ENCODE peak calls at places on chromosomes 4 and X, in eight cellular contexts. S is IMR-90, I is HCT116, A is upper lobe of left lung, Y is A549, J is heart left ventricle, M is K562, D is GM12878. X is an unnamed sample.

GRCh38 chrX:119688856-119689455 is 4.0 kb downstream of the SEPTIN6 start:
- ATAC-seq in M (no peak), Y (no peak), I (no peak), J (no peak), S (no peak), D (no peak), A (no peak), X (no peak)

GRCh38 chr4:24657768-24658617 is 73.6 kb upstream of the DHX15 start:
- ATAC-seq in M (no peak), I (peak; percentile 82), S (peak; percentile 83), D (peak; percentile 97), J (peak; percentile 79), Y (peak; percentile 92), A (peak; percentile 71), X (no peak)

GRCh38 chr4:87103086-87103485 is 117.3 kb downstream of the KLHL8 start:
- ATAC-seq in Y (no peak), I (no peak), A (no peak), S (no peak), M (no peak), D (no peak), J (no peak), X (no peak)

GRCh38 chrX:106039920-106040319 is 1.4 kb upstream of the SERPINA7 start:
- ATAC-seq in Y (no peak), M (no peak), A (no peak), S (no peak), I (peak; percentile 80), D (no peak), J (no peak), X (no peak)

GRCh38 chr4:81844717-81845116 is 373.0 kb upstream of the RASGEF1B start:
- ATAC-seq in D (peak; percentile 93), J (peak; percentile 96), M (peak; percentile 99), Y (peak; percentile 91), I (peak; percentile 95), S (peak; percentile 97), A (peak; percentile 95), X (peak; percentile 81)

GRCh38 chrX:45322382-45322781 is 121.7 kb upstream of the DIPK2B start:
- ATAC-seq in A (peak; percentile 60), M (no peak), J (peak; percentile 63), Y (peak; percentile 90), S (peak; percentile 87), I (peak; percentile 49), D (no peak), X (peak; percentile 63)

GRCh38 chr4:88106205-88106604 is 52.2 kb downstream of the ABCG2 start:
- ATAC-seq in J (no peak), S (no peak), Y (no peak), I (no peak), A (no peak), M (no peak), D (no peak), X (no peak)

GRCh38 chrX:17743913-17744312 is 6.6 kb downstream of the SCML1 start:
- ATAC-seq in A (no peak), S (no peak), M (no peak), D (no peak), Y (no peak), J (no peak), I (no peak), X (no peak)

GRCh38 chr4:87073570-87074470 is 139.0 kb downstream of the AFF1 start:
- ATAC-seq in S (peak; percentile 67), M (peak; percentile 29), I (no peak), J (peak; percentile 50), D (peak; percentile 93), A (peak; percentile 71), Y (no peak), X (peak; percentile 53)

GRCh38 chr4:74623041-74623440 is 171.3 kb downstream of the BTC start:
- ATAC-seq in S (no peak), A (peak; percentile 59), M (peak; percentile 95), Y (peak; percentile 49), J (peak; percentile 49), I (peak; percentile 37), D (peak; percentile 77), X (no peak)

GRCh38 chrX:149006235-149006634 is 498.9 kb downstream of the IDS start:
- ATAC-seq in D (peak; percentile 24), S (no peak), J (no peak), Y (no peak), M (no peak), I (no peak), A (no peak), X (no peak)

GRCh38 chr4:25320374-25321172 is 8.0 kb downstream of the ZCCHC4 start:
- ATAC-seq in D (peak; percentile 53), J (no peak), Y (peak; percentile 35), S (peak; percentile 96), A (no peak), M (no peak), I (peak; percentile 67), X (no peak)

DNA sequence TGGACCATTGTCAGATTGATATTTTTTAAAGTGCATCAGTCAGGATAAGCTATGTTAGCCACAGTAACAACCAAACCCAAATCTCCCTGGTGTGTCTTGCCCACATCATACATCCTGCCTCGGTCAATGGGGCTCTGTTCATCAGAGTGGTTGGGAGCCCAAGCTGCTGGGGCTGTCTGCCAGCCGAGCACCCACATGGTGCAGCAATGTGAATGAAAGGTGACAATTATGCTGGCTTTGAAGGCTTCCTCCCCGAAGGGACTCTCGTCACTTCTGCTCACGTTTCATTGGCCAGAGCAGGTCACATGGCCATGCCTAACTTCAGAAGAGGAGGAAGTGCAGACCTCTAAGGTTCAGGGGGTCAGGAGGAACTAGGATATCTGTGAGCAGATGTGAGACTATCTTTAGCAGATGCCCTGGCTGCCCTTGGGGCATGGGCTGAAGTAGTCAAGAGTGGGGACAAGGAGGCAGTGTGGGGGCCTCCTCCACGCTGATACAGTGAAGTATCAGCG is 1.3 kb upstream of the JAKMIP1 start:
- ATAC-seq in A (no peak), S (no peak), J (no peak), I (no peak), D (peak; percentile 52), M (no peak), Y (no peak), X (no peak)
- H3K27ac ChIP-seq in A (no peak overlapping the region), S (no peak overlapping the region), J (no peak overlapping the region), I (no peak overlapping the region), D (peak overlapping the region; percentile 85), M (no peak overlapping the region), Y (no peak overlapping the region), X (no peak overlapping the region)

DNA sequence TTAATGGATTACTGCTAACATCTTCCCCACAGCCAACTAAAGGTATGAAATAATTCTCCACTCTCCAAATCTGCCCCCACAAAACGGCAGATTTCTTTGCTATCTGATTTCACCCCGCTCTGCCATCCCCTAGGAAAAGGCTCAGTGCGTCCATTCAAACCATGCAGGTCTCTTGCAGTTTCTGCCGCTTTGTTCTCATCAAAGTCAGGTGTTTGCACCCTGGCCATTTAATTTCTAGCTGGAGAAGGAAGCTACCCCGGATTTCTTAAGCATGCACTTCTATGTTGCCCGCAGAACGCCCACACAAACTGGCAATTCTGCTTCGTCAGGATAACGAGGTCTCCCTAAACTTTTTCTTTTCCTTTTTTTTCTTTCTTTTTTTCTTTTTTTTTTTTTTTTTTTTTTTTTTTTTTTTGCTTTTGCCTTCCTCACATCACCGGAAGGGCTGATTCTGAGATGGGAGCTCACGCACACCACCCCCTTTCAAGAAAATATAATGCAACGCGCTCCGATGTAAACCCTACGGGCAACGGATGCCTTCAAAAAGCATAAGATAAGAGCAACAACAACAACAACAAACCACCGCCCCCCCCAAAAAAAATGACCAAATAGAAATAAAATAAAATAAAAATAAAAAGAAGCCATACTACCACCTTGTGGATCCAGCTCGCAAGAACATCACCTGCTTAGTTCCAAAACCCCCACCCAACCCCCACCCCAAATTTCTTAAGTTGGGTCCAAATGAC is 3.2 kb downstream of the NLGN4X start:
- ATAC-seq in M (no peak), D (no peak), J (no peak), A (no peak), S (no peak), I (no peak), Y (no peak), X (no peak)
- TF ChIP-seq POLR2A in M (no peak), D (no peak), J (no peak), A (no peak), S (no peak), I (no peak), Y (no peak), X (no peak)

DNA sequence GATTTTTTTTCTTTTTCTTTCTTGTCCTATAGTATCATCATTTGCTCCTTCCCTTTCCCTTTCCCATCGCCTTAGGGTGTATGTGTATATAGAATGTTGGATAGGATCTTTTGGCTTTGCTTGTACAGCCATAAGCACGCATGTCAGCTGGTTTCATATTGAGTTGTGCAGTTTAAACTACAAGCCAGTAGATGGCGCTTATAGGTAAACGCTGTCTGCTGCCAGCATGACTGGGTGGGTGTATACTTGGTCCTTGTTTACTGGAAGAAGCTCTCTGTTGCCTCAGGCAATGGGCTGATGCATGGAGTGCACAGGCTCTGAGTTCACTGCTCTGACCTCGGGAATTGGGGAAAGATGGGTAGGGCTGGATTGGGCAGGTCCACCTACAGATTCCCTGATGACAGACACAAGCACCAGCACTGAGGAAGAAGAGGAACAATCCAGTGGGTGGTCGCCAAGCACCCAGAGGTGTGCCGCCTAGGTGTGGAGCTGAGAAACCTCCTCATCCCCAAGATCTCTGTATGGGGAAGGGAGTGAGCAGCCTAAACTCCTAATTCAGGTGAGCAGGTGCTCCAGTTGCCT is 831.5 kb downstream of the STIM2 start:
- ATAC-seq in A (peak; percentile 63), S (peak; percentile 46), M (peak; percentile 41), Y (peak; percentile 42), J (no peak), I (peak; percentile 97), D (peak; percentile 90), X (no peak)
- TF ChIP-seq CTCF in A (peak; percentile 29), S (peak; percentile 37), M (peak; percentile 15), Y (no peak), J (no peak), I (peak; percentile 35), D (peak; percentile 64), X (no peak)

GRCh38 chrX:13938766-13939530 is 90.7 kb downstream of the GEMIN8 start:
- ATAC-seq in M (no peak), J (no peak), I (no peak), D (no peak), S (no peak), A (no peak), Y (no peak), X (peak; percentile 22)

GRCh38 chrX:13938053-13938765 is 91.5 kb downstream of the GEMIN8 start:
- ATAC-seq in I (peak; percentile 93), Y (peak; percentile 77), S (peak; percentile 57), M (no peak), A (peak; percentile 71), J (peak; percentile 71), D (peak; percentile 71), X (peak; percentile 73)

GRCh38 chrX:13939741-13940597 is 89.7 kb downstream of the GEMIN8 start:
- ATAC-seq in A (no peak), M (no peak), S (no peak), Y (no peak), J (no peak), D (no peak), I (no peak), X (no peak)

GRCh38 chrX:13936804-13937203 is 92.9 kb downstream of the GEMIN8 start:
- ATAC-seq in Y (no peak), D (no peak), J (no peak), A (no peak), M (no peak), S (no peak), I (no peak), X (no peak)

DNA sequence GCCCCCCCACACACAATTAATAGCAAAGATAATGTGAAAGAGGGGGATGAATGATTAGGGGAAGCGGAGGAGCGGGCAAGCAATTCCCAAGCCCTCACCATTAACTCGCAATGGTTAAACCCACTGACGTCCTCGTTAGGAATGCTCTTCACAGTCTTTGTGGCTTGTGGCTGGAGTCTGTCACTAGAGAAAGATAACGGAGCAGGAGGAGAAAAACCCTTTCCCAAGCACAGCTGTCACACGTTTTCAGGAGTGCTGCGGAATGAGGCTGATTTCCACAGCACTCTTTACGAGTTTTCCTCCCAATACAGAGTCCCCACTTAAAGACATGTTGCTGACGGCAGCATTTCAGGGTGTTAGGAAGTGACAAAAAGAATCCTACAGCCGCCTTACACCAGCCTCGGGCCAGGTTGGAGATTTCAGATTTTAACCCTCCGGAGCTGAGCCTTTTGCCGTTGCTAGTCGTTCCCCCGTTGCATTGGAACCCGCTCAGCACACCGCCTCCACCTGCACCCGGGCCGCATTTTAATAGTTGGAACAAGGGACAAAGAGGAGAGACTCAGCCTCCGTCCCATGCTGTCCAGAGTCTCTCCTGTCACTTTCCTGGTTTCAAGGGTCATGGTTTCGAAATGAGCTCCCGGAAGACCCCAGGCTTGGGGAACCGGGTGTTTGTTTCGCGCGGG is 92.2 kb downstream of the GEMIN8 start:
- ATAC-seq in A (no peak), M (no peak), Y (peak; percentile 48), D (peak; percentile 31), J (peak; percentile 47), S (peak; percentile 35), I (peak; percentile 64), X (peak; percentile 5)
- H3K27ac ChIP-seq in A (peak overlapping the region; percentile 65), M (no peak overlapping the region), Y (no peak overlapping the region), D (no peak overlapping the region), J (no peak overlapping the region), S (no peak overlapping the region), I (no peak overlapping the region), X (no peak overlapping the region)